ENCODE peak calls at places on chromosomes 7 and 10, in seven cellular contexts. L is body of pancreas, N is IMR-90, H is transverse colon, M is upper lobe of left lung, R is adrenal gland, Y is A549. T is an unnamed sample.

GRCh38 chr7:51286392-51286791 is 30.2 kb downstream of the COBL start:
- DNase-seq in L (no peak), N (no peak), H (no peak), M (no peak), R (no peak), Y (no peak), T (no peak)

GRCh38 chr7:46658281-46658680 is 737.2 kb upstream of the IGFBP3 start:
- DNase-seq in L (no peak), N (no peak), H (no peak), M (no peak), R (no peak), Y (no peak), T (no peak)

GRCh38 chr7:157782041-157782440 is 445.2 kb downstream of the DNAJB6 start:
- DNase-seq in L (no peak), N (no peak), H (no peak), M (no peak), R (no peak), Y (no peak), T (no peak)

GRCh38 chr10:126684171-126684745 is 13.8 kb upstream of the C10orf90 start:
- DNase-seq in L (no peak), N (no peak), H (no peak), M (no peak), R (no peak), Y (no peak), T (no peak)

GRCh38 chr7:33661430-33662160 is 243.7 kb upstream of the BMPER start:
- DNase-seq in L (no peak), N (no peak), H (no peak), M (no peak), R (no peak), Y (no peak), T (no peak)

GRCh38 chr10:6494934-6495592 is 85.0 kb downstream of the PRKCQ start:
- DNase-seq in L (no peak), N (no peak), H (no peak), M (no peak), R (no peak), Y (no peak), T (no peak)

GRCh38 chr10:130740788-130741785 is 570.4 kb downstream of the TCERG1L start:
- DNase-seq in L (no peak), N (no peak), H (no peak), M (peak; percentile 15), R (no peak), Y (no peak), T (no peak)

GRCh38 chr10:112969542-112969941 is 19.5 kb downstream of the TCF7L2 start:
- DNase-seq in L (no peak), N (no peak), H (peak; percentile 44), M (no peak), R (no peak), Y (no peak), T (no peak)

GRCh38 chr10:64867501-64867962 is 1346.3 kb downstream of the REEP3 start:
- DNase-seq in L (no peak), N (no peak), H (no peak), M (no peak), R (no peak), Y (no peak), T (no peak)

GRCh38 chr10:28241766-28242399 is 61.0 kb downstream of the MPP7 start:
- DNase-seq in L (peak; percentile 29), N (peak; percentile 70), H (peak; percentile 17), M (no peak), R (peak; percentile 26), Y (peak; percentile 43), T (peak; percentile 42)

GRCh38 chr7:90723866-90724265 is 127.7 kb downstream of the CDK14 start:
- DNase-seq in L (no peak), N (no peak), H (no peak), M (no peak), R (no peak), Y (no peak), T (no peak)

GRCh38 chr10:115026041-115026779 is 67.0 kb upstream of the ATRNL1 start:
- DNase-seq in L (no peak), N (no peak), H (no peak), M (no peak), R (no peak), Y (no peak), T (no peak)

GRCh38 chr7:112830769-112831168 is 40.6 kb upstream of the TMEM168 start:
- DNase-seq in L (no peak), N (no peak), H (no peak), M (no peak), R (no peak), Y (no peak), T (no peak)

GRCh38 chr10:22349758-22350157 is 4.5 kb downstream of the SPAG6 start:
- DNase-seq in L (no peak), N (no peak), H (no peak), M (no peak), R (no peak), Y (no peak), T (no peak)

GRCh38 chr10:69807696-69808095 is 6.0 kb downstream of the COL13A1 start:
- DNase-seq in L (no peak), N (peak; percentile 45), H (no peak), M (no peak), R (no peak), Y (no peak), T (no peak)

GRCh38 chr7:5495581-5496375 is 72.1 kb upstream of the TNRC18 start:
- DNase-seq in L (peak; percentile 96), N (no peak), H (peak; percentile 57), M (no peak), R (peak; percentile 86), Y (no peak), T (peak; percentile 89)

GRCh38 chr7:158321056-158321700 is 266.4 kb downstream of the PTPRN2 start:
- DNase-seq in L (no peak), N (no peak), H (no peak), M (no peak), R (no peak), Y (no peak), T (no peak)

GRCh38 chr7:88818552-88818951 is 23.0 kb upstream of the TEX47 start:
- DNase-seq in L (no peak), N (no peak), H (no peak), M (no peak), R (no peak), Y (no peak), T (no peak)

GRCh38 chr10:37667736-37668135 is 189.7 kb downstream of the ZNF248 start:
- DNase-seq in L (no peak), N (no peak), H (no peak), M (no peak), R (no peak), Y (no peak), T (no peak)

GRCh38 chr7:156966387-156966786 is 16.9 kb downstream of the NOM1 start:
- DNase-seq in L (no peak), N (no peak), H (no peak), M (no peak), R (no peak), Y (no peak), T (no peak)

GRCh38 chr7:85054306-85054705 is 132.6 kb downstream of the SEMA3D start:
- DNase-seq in L (no peak), N (no peak), H (no peak), M (no peak), R (no peak), Y (no peak), T (no peak)
- TF ChIP-seq POLR2A in L (no peak), N (no peak), H (no peak), M (no peak), R (no peak), Y (no peak), T (no peak)

GRCh38 chr10:32326680-32327363 is 20.1 kb downstream of the EPC1 start:
- DNase-seq in L (no peak), N (no peak), H (no peak), M (no peak), R (no peak), Y (no peak), T (no peak)
- H3K27ac ChIP-seq in L (no peak overlapping the region), N (no peak overlapping the region), H (no peak overlapping the region), M (no peak overlapping the region), R (no peak overlapping the region), Y (no peak overlapping the region), T (no peak overlapping the region)

DNA sequence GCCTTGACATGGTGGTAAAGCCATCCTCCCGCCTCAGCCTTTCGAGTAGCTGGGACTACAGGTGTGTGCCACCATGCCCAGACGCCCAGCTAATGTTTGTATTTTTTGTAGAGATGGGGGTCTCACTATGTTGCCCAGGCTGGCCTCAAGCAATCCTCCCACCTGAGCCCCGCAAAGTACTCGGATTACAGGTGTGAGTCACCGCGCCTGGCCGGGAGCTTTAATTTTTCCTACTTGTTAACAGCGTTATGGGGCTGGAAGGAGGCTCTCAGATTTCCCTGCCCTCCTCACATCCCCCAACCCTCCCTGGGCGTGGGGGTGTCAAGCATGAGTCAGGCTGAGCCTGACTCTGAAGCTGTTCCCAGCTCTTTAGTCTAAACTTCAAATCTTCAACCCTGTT is 8.3 kb downstream of the ALKBH4 start:
- DNase-seq in L (no peak), N (peak; percentile 72), H (no peak), M (no peak), R (no peak), Y (no peak), T (no peak)
- TF ChIP-seq CTCF in L (no peak), N (no peak), H (no peak), M (no peak), R (no peak), Y (no peak), T (no peak)

GRCh38 chr10:78972160-78972946 is 96.4 kb upstream of the ZMIZ1 start:
- DNase-seq in L (peak; percentile 76), N (peak; percentile 83), H (peak; percentile 59), M (peak; percentile 71), R (peak; percentile 93), Y (peak; percentile 48), T (peak; percentile 22)

GRCh38 chr10:78971094-78971682 is 97.6 kb upstream of the ZMIZ1 start:
- DNase-seq in L (no peak), N (no peak), H (no peak), M (no peak), R (no peak), Y (no peak), T (no peak)

GRCh38 chr10:78973901-78974408 is 94.8 kb upstream of the ZMIZ1 start:
- DNase-seq in L (no peak), N (peak; percentile 56), H (no peak), M (peak; percentile 60), R (peak; percentile 86), Y (peak; percentile 76), T (peak; percentile 81)

GRCh38 chr10:78974409-78975317 is 94.1 kb upstream of the ZMIZ1 start:
- DNase-seq in L (peak; percentile 57), N (peak; percentile 94), H (peak; percentile 57), M (peak; percentile 77), R (peak; percentile 85), Y (peak; percentile 82), T (peak; percentile 40)

DNA sequence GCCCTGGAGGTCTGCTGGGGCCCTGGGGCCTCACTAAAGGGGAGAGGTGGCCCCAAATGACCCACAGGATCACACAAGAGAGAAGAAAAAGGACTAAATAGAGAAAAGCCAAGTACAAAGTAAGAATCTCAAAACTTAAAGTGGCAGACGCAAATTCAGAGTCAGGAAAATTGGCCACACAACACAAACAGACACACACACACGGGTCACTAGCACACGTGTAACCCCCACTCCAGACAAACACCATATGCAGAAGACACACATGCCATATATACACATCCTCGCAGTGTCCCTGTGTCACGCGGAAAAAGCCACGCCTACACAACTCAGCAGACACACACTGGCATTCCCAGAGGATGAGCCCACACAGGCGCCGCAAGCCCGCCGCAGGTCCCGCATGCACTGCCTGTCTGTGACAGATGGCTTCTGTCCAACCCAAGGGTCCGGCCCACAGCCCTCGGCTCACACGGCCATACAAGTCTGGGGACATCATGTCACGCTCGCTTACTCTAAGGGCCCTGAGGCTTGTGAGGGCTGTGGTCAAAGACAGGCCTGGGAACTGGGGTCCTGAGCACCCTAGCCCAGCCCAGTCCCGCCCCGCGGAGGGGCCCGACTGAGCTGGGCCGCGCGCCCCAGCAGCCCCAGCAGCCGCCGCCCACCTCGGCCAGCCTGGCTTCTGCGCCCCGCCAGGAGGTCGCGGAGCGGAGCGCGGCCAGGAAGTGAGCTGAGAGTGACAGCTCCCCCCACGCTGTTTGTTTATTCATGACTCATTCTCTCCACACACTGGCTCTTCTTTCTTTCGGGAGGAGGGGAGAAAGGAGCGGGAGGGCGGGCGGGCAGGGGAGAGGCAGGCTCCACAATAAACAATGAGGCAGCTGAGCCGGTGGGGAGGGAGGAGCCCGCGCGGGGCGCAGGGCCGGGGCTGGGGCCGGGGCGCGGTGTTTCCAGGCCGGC is 95.5 kb upstream of the ZMIZ1 start:
- DNase-seq in L (peak; percentile 86), N (peak; percentile 95), H (peak; percentile 79), M (peak; percentile 74), R (peak; percentile 89), Y (peak; percentile 98), T (peak; percentile 68)
- TF ChIP-seq POLR2A in L (peak; percentile 60), N (peak; percentile 69), H (peak; percentile 38), M (peak; percentile 84), R (peak; percentile 85), Y (no peak), T (no peak)

T was measured in prostate gland.